ENCODE peak calls at places on chromosomes 13 and 19, in five cellular contexts. One of them, this sample, is unnamed.

GRCh38 chr13:28606466-28606865 is 52.5 kb upstream of the POMP start:
- DNase-seq in AG09319: no peak
- DNase-seq in GOT3: no peak
- DNase-seq in T-helper 1 cell: no peak
- DNase-seq in AG10803: no peak
- DNase-seq in this sample: no peak

GRCh38 chr13:89925107-89925506 is 1422.4 kb upstream of the MIR17HG start:
- DNase-seq in AG09319: no peak
- DNase-seq in GOT3: no peak
- DNase-seq in T-helper 1 cell: no peak
- DNase-seq in AG10803: peak
- DNase-seq in this sample: no peak

GRCh38 chr13:46531953-46532352 is 21.0 kb upstream of the LRCH1 start:
- DNase-seq in AG09319: no peak
- DNase-seq in GOT3: no peak
- DNase-seq in T-helper 1 cell: no peak
- DNase-seq in AG10803: no peak
- DNase-seq in this sample: no peak

GRCh38 chr19:47106819-47107200 is 6.8 kb downstream of the ZC3H4 start:
- DNase-seq in AG09319: no peak
- DNase-seq in GOT3: no peak
- DNase-seq in T-helper 1 cell: no peak
- DNase-seq in AG10803: peak
- DNase-seq in this sample: peak

GRCh38 chr13:29847501-29847983 is 2.9 kb downstream of the UBL3 start:
- DNase-seq in AG09319: no peak
- DNase-seq in GOT3: no peak
- DNase-seq in T-helper 1 cell: no peak
- DNase-seq in AG10803: peak
- DNase-seq in this sample: no peak

GRCh38 chr19:1837625-1838105 is 10.6 kb downstream of the REXO1 start:
- DNase-seq in AG09319: no peak
- DNase-seq in GOT3: no peak
- DNase-seq in T-helper 1 cell: peak
- DNase-seq in AG10803: no peak
- DNase-seq in this sample: no peak

GRCh38 chr13:44605275-44605674 is 29.1 kb upstream of the TSC22D1 start:
- DNase-seq in AG09319: peak
- DNase-seq in GOT3: no peak
- DNase-seq in T-helper 1 cell: no peak
- DNase-seq in AG10803: peak
- DNase-seq in this sample: peak

GRCh38 chr19:49832556-49832955 is 14.5 kb downstream of the MED25 start:
- DNase-seq in AG09319: no peak
- DNase-seq in GOT3: no peak
- DNase-seq in T-helper 1 cell: no peak
- DNase-seq in AG10803: no peak
- DNase-seq in this sample: no peak

GRCh38 chr13:32045963-32046785 is 14.6 kb downstream of the FRY start:
- DNase-seq in AG09319: no peak
- DNase-seq in GOT3: no peak
- DNase-seq in T-helper 1 cell: no peak
- DNase-seq in AG10803: peak
- DNase-seq in this sample: no peak

GRCh38 chr13:39765801-39766463 is 110.5 kb downstream of the COG6 start:
- DNase-seq in AG09319: no peak
- DNase-seq in GOT3: no peak
- DNase-seq in T-helper 1 cell: no peak
- DNase-seq in AG10803: peak
- DNase-seq in this sample: no peak

GRCh38 chr19:49669511-49669910 is 3.8 kb downstream of the BCL2L12 start:
- DNase-seq in AG09319: no peak
- DNase-seq in GOT3: no peak
- DNase-seq in T-helper 1 cell: no peak
- DNase-seq in AG10803: no peak
- DNase-seq in this sample: no peak

GRCh38 chr19:55152017-55152416 is 3.0 kb upstream of the TNNT1 start:
- DNase-seq in AG09319: no peak
- DNase-seq in GOT3: no peak
- DNase-seq in T-helper 1 cell: no peak
- DNase-seq in AG10803: no peak
- DNase-seq in this sample: no peak

GRCh38 chr19:35715981-35716734 is 1.6 kb upstream of the KMT2B start:
- DNase-seq in AG09319: no peak
- DNase-seq in GOT3: no peak
- DNase-seq in T-helper 1 cell: no peak
- DNase-seq in AG10803: peak
- DNase-seq in this sample: no peak

GRCh38 chr19:4539697-4540581 is at the start of gene LRG1:
- DNase-seq in AG09319: no peak
- DNase-seq in GOT3: no peak
- DNase-seq in T-helper 1 cell: no peak
- DNase-seq in AG10803: no peak
- DNase-seq in this sample: no peak

GRCh38 chr19:13215572-13216380 is 65.6 kb downstream of the IER2 start:
- DNase-seq in AG09319: no peak
- DNase-seq in GOT3: no peak
- DNase-seq in T-helper 1 cell: peak
- DNase-seq in AG10803: no peak
- DNase-seq in this sample: no peak

GRCh38 chr19:11142528-11143171 is 12.9 kb downstream of the SPC24 start:
- DNase-seq in AG09319: peak
- DNase-seq in GOT3: peak
- DNase-seq in T-helper 1 cell: no peak
- DNase-seq in AG10803: peak
- DNase-seq in this sample: peak

GRCh38 chr19:49014123-49014869 is 2.6 kb downstream of the LHB start:
- DNase-seq in AG09319: no peak
- DNase-seq in GOT3: no peak
- DNase-seq in T-helper 1 cell: no peak
- DNase-seq in AG10803: no peak
- DNase-seq in this sample: no peak

GRCh38 chr13:19862511-19863313 is 737 bp downstream of the ZMYM5 start:
- DNase-seq in AG09319: no peak
- DNase-seq in GOT3: no peak
- DNase-seq in T-helper 1 cell: peak
- DNase-seq in AG10803: peak
- DNase-seq in this sample: peak

GRCh38 chr13:38686635-38687245 is at the start of gene FREM2:
- DNase-seq in AG09319: no peak
- DNase-seq in GOT3: no peak
- DNase-seq in T-helper 1 cell: no peak
- DNase-seq in AG10803: no peak
- DNase-seq in this sample: no peak

GRCh38 chr13:85508683-85509329 is 290.4 kb downstream of the SLITRK6 start:
- DNase-seq in AG09319: no peak
- DNase-seq in GOT3: no peak
- DNase-seq in T-helper 1 cell: no peak
- DNase-seq in AG10803: no peak
- DNase-seq in this sample: no peak

GRCh38 chr19:7870571-7871279 is 3.5 kb downstream of the PRR36 start:
- DNase-seq in AG09319: no peak
- DNase-seq in GOT3: peak
- DNase-seq in T-helper 1 cell: peak
- DNase-seq in AG10803: no peak
- DNase-seq in this sample: no peak

GRCh38 chr13:67147257-67148218 is 82.6 kb downstream of the PCDH9 start:
- DNase-seq in AG09319: no peak
- DNase-seq in GOT3: no peak
- DNase-seq in T-helper 1 cell: no peak
- DNase-seq in AG10803: peak
- DNase-seq in this sample: peak

GRCh38 chr19:435056-435706 is 25.7 kb downstream of the SHC2 start:
- DNase-seq in AG09319: no peak
- DNase-seq in GOT3: no peak
- DNase-seq in T-helper 1 cell: no peak
- DNase-seq in AG10803: no peak
- DNase-seq in this sample: no peak

GRCh38 chr19:13557756-13558398 is 51.6 kb upstream of the CACNA1A start:
- DNase-seq in AG09319: no peak
- DNase-seq in GOT3: no peak
- DNase-seq in T-helper 1 cell: peak
- DNase-seq in AG10803: no peak
- DNase-seq in this sample: no peak

GRCh38 chr13:60629158-60629557 is 232.1 kb downstream of the TDRD3 start:
- DNase-seq in AG09319: no peak
- DNase-seq in GOT3: no peak
- DNase-seq in T-helper 1 cell: no peak
- DNase-seq in AG10803: no peak
- DNase-seq in this sample: no peak

GRCh38 chr19:1486720-1487575 is 3.2 kb downstream of the PCSK4 start:
- DNase-seq in AG09319: no peak
- DNase-seq in GOT3: no peak
- DNase-seq in T-helper 1 cell: no peak
- DNase-seq in AG10803: no peak
- DNase-seq in this sample: no peak

GRCh38 chr13:48909088-48909389 is 66.7 kb upstream of the FNDC3A start:
- DNase-seq in AG09319: no peak
- DNase-seq in GOT3: no peak
- DNase-seq in T-helper 1 cell: no peak
- DNase-seq in AG10803: no peak
- DNase-seq in this sample: no peak

GRCh38 chr13:19601749-19602725 is 31.4 kb upstream of the MPHOSPH8 start:
- DNase-seq in AG09319: no peak
- DNase-seq in GOT3: no peak
- DNase-seq in T-helper 1 cell: no peak
- DNase-seq in AG10803: peak
- DNase-seq in this sample: no peak

GRCh38 chr13:73810647-73811046 is 323.6 kb downstream of the KLF12 start:
- DNase-seq in AG09319: no peak
- DNase-seq in GOT3: no peak
- DNase-seq in T-helper 1 cell: no peak
- DNase-seq in AG10803: no peak
- DNase-seq in this sample: no peak

GRCh38 chr13:100542546-100543156 is 45.9 kb downstream of the GGACT start:
- DNase-seq in AG09319: peak
- DNase-seq in GOT3: no peak
- DNase-seq in T-helper 1 cell: no peak
- DNase-seq in AG10803: peak
- DNase-seq in this sample: no peak

GRCh38 chr13:96822900-96823299 is 171.4 kb downstream of the OXGR1 start:
- DNase-seq in AG09319: no peak
- DNase-seq in GOT3: no peak
- DNase-seq in T-helper 1 cell: no peak
- DNase-seq in AG10803: no peak
- DNase-seq in this sample: no peak

GRCh38 chr19:45419396-45419795 is 4.3 kb downstream of the ERCC1 start:
- DNase-seq in AG09319: no peak
- DNase-seq in GOT3: no peak
- DNase-seq in T-helper 1 cell: no peak
- DNase-seq in AG10803: no peak
- DNase-seq in this sample: no peak